ENCODE peak calls at places on chromosomes 5 and 9, in ten cellular contexts. G, V, A, K, Y, S, B, R, E and N are unnamed samples.

GRCh38 chr5:153404747-153405146 is 85.7 kb upstream of the GRIA1 start:
- DNase-seq in G (no peak), V (peak), A (no peak), K (no peak), Y (no peak), S (no peak), B (no peak), R (peak), E (no peak), N (no peak)

GRCh38 chr9:91443321-91443993 is 19.8 kb upstream of the NFIL3 start:
- DNase-seq in G (no peak), V (no peak), A (no peak), K (no peak), Y (no peak), S (no peak), B (no peak), R (no peak), E (no peak), N (no peak)

GRCh38 chr5:96733771-96734498 is 71.8 kb downstream of the CAST start:
- DNase-seq in G (no peak), V (peak), A (no peak), K (no peak), Y (no peak), S (no peak), B (peak), R (no peak), E (no peak), N (no peak)

GRCh38 chr5:174300118-174300940 is 254.8 kb downstream of the NSG2 start:
- DNase-seq in G (no peak), V (no peak), A (no peak), K (no peak), Y (no peak), S (no peak), B (no peak), R (no peak), E (no peak), N (no peak)

GRCh38 chr5:9604416-9604815 is 25.7 kb downstream of the TAS2R1 start:
- DNase-seq in G (no peak), V (no peak), A (no peak), K (no peak), Y (no peak), S (no peak), B (no peak), R (no peak), E (no peak), N (peak)

GRCh38 chr9:126952180-126952960 is 37.8 kb downstream of the RALGPS1 start:
- DNase-seq in G (no peak), V (peak), A (no peak), K (no peak), Y (peak), S (no peak), B (peak), R (no peak), E (no peak), N (no peak)

GRCh38 chr5:116699348-116699747 is 124.7 kb upstream of the SEMA6A start:
- DNase-seq in G (no peak), V (no peak), A (no peak), K (no peak), Y (no peak), S (no peak), B (no peak), R (no peak), E (no peak), N (no peak)

GRCh38 chr5:38941912-38942311 is 96.1 kb downstream of the OSMR start:
- DNase-seq in G (no peak), V (no peak), A (no peak), K (no peak), Y (no peak), S (no peak), B (no peak), R (no peak), E (no peak), N (no peak)

GRCh38 chr5:13403351-13403750 is 541.1 kb downstream of the DNAH5 start:
- DNase-seq in G (no peak), V (no peak), A (no peak), K (no peak), Y (no peak), S (no peak), B (no peak), R (no peak), E (no peak), N (no peak)

GRCh38 chr5:136058031-136058971 is 29.5 kb downstream of the TGFBI start:
- DNase-seq in G (peak), V (peak), A (no peak), K (no peak), Y (peak), S (peak), B (peak), R (no peak), E (no peak), N (peak)

GRCh38 chr9:20823051-20823450 is 139.0 kb downstream of the FOCAD start:
- DNase-seq in G (no peak), V (no peak), A (no peak), K (no peak), Y (no peak), S (no peak), B (no peak), R (no peak), E (no peak), N (no peak)

GRCh38 chr5:95810305-95811125 is 12.0 kb downstream of the GLRX start:
- DNase-seq in G (peak), V (no peak), A (no peak), K (no peak), Y (no peak), S (no peak), B (no peak), R (no peak), E (no peak), N (no peak)

GRCh38 chr5:122415481-122416120 is 103.6 kb downstream of the SNCAIP start:
- DNase-seq in G (peak), V (peak), A (no peak), K (no peak), Y (no peak), S (no peak), B (peak), R (peak), E (peak), N (peak)

GRCh38 chr5:98301567-98301966 is 471.9 kb upstream of the RGMB start:
- DNase-seq in G (no peak), V (peak), A (no peak), K (no peak), Y (no peak), S (no peak), B (no peak), R (peak), E (no peak), N (no peak)

GRCh38 chr9:92636627-92637026 is 33.3 kb downstream of the IPPK start:
- DNase-seq in G (no peak), V (no peak), A (no peak), K (no peak), Y (no peak), S (no peak), B (no peak), R (no peak), E (no peak), N (no peak)

GRCh38 chr9:88833946-88834345 is 157.3 kb upstream of the S1PR3 start:
- DNase-seq in G (no peak), V (no peak), A (no peak), K (no peak), Y (no peak), S (no peak), B (no peak), R (no peak), E (no peak), N (no peak)

GRCh38 chr9:127445851-127446719 is 5.1 kb downstream of the RPL12 start:
- DNase-seq in G (no peak), V (peak), A (no peak), K (no peak), Y (no peak), S (no peak), B (no peak), R (no peak), E (no peak), N (peak)

GRCh38 chr5:79845448-79846197 is 145.4 kb downstream of the MTX3 start:
- DNase-seq in G (peak), V (no peak), A (no peak), K (no peak), Y (peak), S (peak), B (peak), R (no peak), E (no peak), N (peak)

GRCh38 chr5:91121347-91121993 is 261.6 kb downstream of the ARRDC3 start:
- DNase-seq in G (no peak), V (no peak), A (no peak), K (no peak), Y (no peak), S (no peak), B (no peak), R (no peak), E (no peak), N (no peak)

GRCh38 chr5:172688735-172689572 is 47.9 kb downstream of the NEURL1B start:
- DNase-seq in G (no peak), V (no peak), A (peak), K (no peak), Y (no peak), S (no peak), B (no peak), R (no peak), E (no peak), N (no peak)

GRCh38 chr5:127028822-127029457 is 1.4 kb downstream of the MARCHF3 start:
- DNase-seq in G (peak), V (no peak), A (no peak), K (no peak), Y (no peak), S (no peak), B (peak), R (peak), E (peak), N (no peak)

GRCh38 chr5:69213513-69214215 is 21.0 kb upstream of the CDK7 start:
- DNase-seq in G (peak), V (no peak), A (no peak), K (no peak), Y (peak), S (no peak), B (peak), R (no peak), E (no peak), N (peak)

GRCh38 chr5:68456756-68457217 is 241.2 kb downstream of the PIK3R1 start:
- DNase-seq in G (peak), V (peak), A (no peak), K (no peak), Y (peak), S (no peak), B (peak), R (no peak), E (peak), N (peak)